ENCODE peak calls at places on chromosomes 7 and 10, in seven cellular contexts. One of them, this sample, is unnamed.

GRCh38 chr10:49602380-49603023 is 7.6 kb upstream of the SLC18A3 start:
- DNase-seq in HFFc6: no peak
- DNase-seq in T-helper 2 cell: no peak
- DNase-seq in left cardiac atrium: no peak
- DNase-seq in AG04449: no peak
- DNase-seq in GM12865: no peak
- DNase-seq in foreskin fibroblast: no peak
- DNase-seq in this sample: no peak

GRCh38 chr10:3404381-3404780 is 231.8 kb upstream of the PITRM1 start:
- DNase-seq in HFFc6: no peak
- DNase-seq in T-helper 2 cell: no peak
- DNase-seq in left cardiac atrium: no peak
- DNase-seq in AG04449: no peak
- DNase-seq in GM12865: no peak
- DNase-seq in foreskin fibroblast: no peak
- DNase-seq in this sample: no peak

GRCh38 chr7:34165466-34165865 is 260.1 kb downstream of the BMPER start:
- DNase-seq in HFFc6: no peak
- DNase-seq in T-helper 2 cell: no peak
- DNase-seq in left cardiac atrium: no peak
- DNase-seq in AG04449: no peak
- DNase-seq in GM12865: no peak
- DNase-seq in foreskin fibroblast: peak
- DNase-seq in this sample: peak

GRCh38 chr7:44752822-44753221 is 4.2 kb downstream of the ZMIZ2 start:
- DNase-seq in HFFc6: no peak
- DNase-seq in T-helper 2 cell: no peak
- DNase-seq in left cardiac atrium: no peak
- DNase-seq in AG04449: no peak
- DNase-seq in GM12865: no peak
- DNase-seq in foreskin fibroblast: no peak
- DNase-seq in this sample: no peak

GRCh38 chr7:18873674-18874341 is 243.6 kb downstream of the TWIST1 start:
- DNase-seq in HFFc6: peak
- DNase-seq in T-helper 2 cell: no peak
- DNase-seq in left cardiac atrium: no peak
- DNase-seq in AG04449: no peak
- DNase-seq in GM12865: no peak
- DNase-seq in foreskin fibroblast: peak
- DNase-seq in this sample: peak

GRCh38 chr7:45001138-45001694 is 1.2 kb downstream of the CCM2 start:
- DNase-seq in HFFc6: no peak
- DNase-seq in T-helper 2 cell: peak
- DNase-seq in left cardiac atrium: no peak
- DNase-seq in AG04449: no peak
- DNase-seq in GM12865: peak
- DNase-seq in foreskin fibroblast: no peak
- DNase-seq in this sample: no peak

GRCh38 chr7:116782177-116782711 is 80.1 kb upstream of the CAPZA2 start:
- DNase-seq in HFFc6: peak
- DNase-seq in T-helper 2 cell: no peak
- DNase-seq in left cardiac atrium: no peak
- DNase-seq in AG04449: peak
- DNase-seq in GM12865: no peak
- DNase-seq in foreskin fibroblast: peak
- DNase-seq in this sample: peak

GRCh38 chr7:16791071-16791470 is 13.7 kb downstream of the AGR2 start:
- DNase-seq in HFFc6: no peak
- DNase-seq in T-helper 2 cell: no peak
- DNase-seq in left cardiac atrium: no peak
- DNase-seq in AG04449: no peak
- DNase-seq in GM12865: no peak
- DNase-seq in foreskin fibroblast: peak
- DNase-seq in this sample: peak

GRCh38 chr7:127844707-127845331 is 186.4 kb downstream of the LRRC4 start:
- DNase-seq in HFFc6: peak
- DNase-seq in T-helper 2 cell: no peak
- DNase-seq in left cardiac atrium: peak
- DNase-seq in AG04449: no peak
- DNase-seq in GM12865: no peak
- DNase-seq in foreskin fibroblast: peak
- DNase-seq in this sample: peak

GRCh38 chr10:92162541-92162940 is 128.3 kb downstream of the CPEB3 start:
- DNase-seq in HFFc6: no peak
- DNase-seq in T-helper 2 cell: no peak
- DNase-seq in left cardiac atrium: no peak
- DNase-seq in AG04449: no peak
- DNase-seq in GM12865: no peak
- DNase-seq in foreskin fibroblast: no peak
- DNase-seq in this sample: no peak

GRCh38 chr7:28490831-28491230 is 78.5 kb downstream of the CREB5 start:
- DNase-seq in HFFc6: no peak
- DNase-seq in T-helper 2 cell: no peak
- DNase-seq in left cardiac atrium: no peak
- DNase-seq in AG04449: no peak
- DNase-seq in GM12865: no peak
- DNase-seq in foreskin fibroblast: no peak
- DNase-seq in this sample: no peak

GRCh38 chr10:66931340-66931948 is 5.6 kb downstream of the LRRTM3 start:
- DNase-seq in HFFc6: peak
- DNase-seq in T-helper 2 cell: no peak
- DNase-seq in left cardiac atrium: no peak
- DNase-seq in AG04449: peak
- DNase-seq in GM12865: peak
- DNase-seq in foreskin fibroblast: peak
- DNase-seq in this sample: peak

GRCh38 chr10:48251525-48252353 is 22.8 kb downstream of the FRMPD2 start:
- DNase-seq in HFFc6: no peak
- DNase-seq in T-helper 2 cell: no peak
- DNase-seq in left cardiac atrium: no peak
- DNase-seq in AG04449: no peak
- DNase-seq in GM12865: peak
- DNase-seq in foreskin fibroblast: no peak
- DNase-seq in this sample: no peak

GRCh38 chr7:44534087-44534486 is 7.0 kb downstream of the NPC1L1 start:
- DNase-seq in HFFc6: no peak
- DNase-seq in T-helper 2 cell: no peak
- DNase-seq in left cardiac atrium: no peak
- DNase-seq in AG04449: no peak
- DNase-seq in GM12865: no peak
- DNase-seq in foreskin fibroblast: peak
- DNase-seq in this sample: no peak

GRCh38 chr7:132207211-132207610 is 369.1 kb downstream of the PLXNA4 start:
- DNase-seq in HFFc6: no peak
- DNase-seq in T-helper 2 cell: no peak
- DNase-seq in left cardiac atrium: peak
- DNase-seq in AG04449: no peak
- DNase-seq in GM12865: no peak
- DNase-seq in foreskin fibroblast: no peak
- DNase-seq in this sample: no peak

GRCh38 chr7:5207131-5207530 is 17.1 kb downstream of the WIPI2 start:
- DNase-seq in HFFc6: no peak
- DNase-seq in T-helper 2 cell: no peak
- DNase-seq in left cardiac atrium: no peak
- DNase-seq in AG04449: no peak
- DNase-seq in GM12865: no peak
- DNase-seq in foreskin fibroblast: no peak
- DNase-seq in this sample: no peak

GRCh38 chr10:99234739-99235468 is 748 bp downstream of the HPSE2 start:
- DNase-seq in HFFc6: peak
- DNase-seq in T-helper 2 cell: no peak
- DNase-seq in left cardiac atrium: no peak
- DNase-seq in AG04449: no peak
- DNase-seq in GM12865: no peak
- DNase-seq in foreskin fibroblast: peak
- DNase-seq in this sample: peak

GRCh38 chr10:132514841-132515521 is 22.6 kb upstream of the INPP5A start:
- DNase-seq in HFFc6: no peak
- DNase-seq in T-helper 2 cell: no peak
- DNase-seq in left cardiac atrium: no peak
- DNase-seq in AG04449: no peak
- DNase-seq in GM12865: no peak
- DNase-seq in foreskin fibroblast: no peak
- DNase-seq in this sample: no peak

GRCh38 chr10:43202657-43203490 is 64.0 kb downstream of the RASGEF1A start:
- DNase-seq in HFFc6: no peak
- DNase-seq in T-helper 2 cell: peak
- DNase-seq in left cardiac atrium: peak
- DNase-seq in AG04449: no peak
- DNase-seq in GM12865: peak
- DNase-seq in foreskin fibroblast: no peak
- DNase-seq in this sample: no peak

GRCh38 chr10:76632158-76633051 is 1005.2 kb downstream of the KCNMA1 start:
- DNase-seq in HFFc6: no peak
- DNase-seq in T-helper 2 cell: no peak
- DNase-seq in left cardiac atrium: peak
- DNase-seq in AG04449: no peak
- DNase-seq in GM12865: peak
- DNase-seq in foreskin fibroblast: no peak
- DNase-seq in this sample: peak

GRCh38 chr10:72276421-72277339 is 3.0 kb downstream of the DDIT4 start:
- DNase-seq in HFFc6: no peak
- DNase-seq in T-helper 2 cell: no peak
- DNase-seq in left cardiac atrium: no peak
- DNase-seq in AG04449: no peak
- DNase-seq in GM12865: peak
- DNase-seq in foreskin fibroblast: peak
- DNase-seq in this sample: peak

GRCh38 chr7:104175336-104175984 is 32.4 kb downstream of the ORC5 start:
- DNase-seq in HFFc6: no peak
- DNase-seq in T-helper 2 cell: no peak
- DNase-seq in left cardiac atrium: no peak
- DNase-seq in AG04449: no peak
- DNase-seq in GM12865: no peak
- DNase-seq in foreskin fibroblast: no peak
- DNase-seq in this sample: no peak

GRCh38 chr10:37732685-37733084 is 124.7 kb downstream of the ZNF248 start:
- DNase-seq in HFFc6: peak
- DNase-seq in T-helper 2 cell: no peak
- DNase-seq in left cardiac atrium: no peak
- DNase-seq in AG04449: no peak
- DNase-seq in GM12865: no peak
- DNase-seq in foreskin fibroblast: no peak
- DNase-seq in this sample: peak

GRCh38 chr10:71581376-71581775 is 138.2 kb downstream of the C10orf105 start:
- DNase-seq in HFFc6: no peak
- DNase-seq in T-helper 2 cell: no peak
- DNase-seq in left cardiac atrium: no peak
- DNase-seq in AG04449: no peak
- DNase-seq in GM12865: no peak
- DNase-seq in foreskin fibroblast: no peak
- DNase-seq in this sample: no peak

GRCh38 chr7:23469150-23469960 is 936 bp downstream of the IGF2BP3 start:
- DNase-seq in HFFc6: no peak
- DNase-seq in T-helper 2 cell: no peak
- DNase-seq in left cardiac atrium: no peak
- DNase-seq in AG04449: no peak
- DNase-seq in GM12865: peak
- DNase-seq in foreskin fibroblast: no peak
- DNase-seq in this sample: no peak

GRCh38 chr7:2613926-2614613 is 17.7 kb upstream of the TTYH3 start:
- DNase-seq in HFFc6: no peak
- DNase-seq in T-helper 2 cell: no peak
- DNase-seq in left cardiac atrium: peak
- DNase-seq in AG04449: no peak
- DNase-seq in GM12865: no peak
- DNase-seq in foreskin fibroblast: no peak
- DNase-seq in this sample: peak

This sample was measured in EH.